ENCODE peak calls at places on chromosomes 7 and 10, in four cellular contexts. T, R, J and I are unnamed samples.

GRCh38 chr7:2521952-2522591 is 2.5 kb downstream of the LFNG start:
- DNase-seq in T (peak; percentile 72), R (peak; percentile 85), J (peak; percentile 56), I (peak; percentile 52)

GRCh38 chr10:93386496-93387369 is 95.4 kb downstream of the MYOF start:
- DNase-seq in T (no peak), R (peak; percentile 59), J (no peak), I (no peak)

GRCh38 chr7:50197547-50197946 is 104.5 kb upstream of the ZPBP start:
- DNase-seq in T (no peak), R (peak; percentile 74), J (no peak), I (no peak)

GRCh38 chr7:133941496-133941895 is 185.6 kb upstream of the LRGUK start:
- DNase-seq in T (no peak), R (no peak), J (no peak), I (no peak)

GRCh38 chr7:157662110-157662791 is 325.4 kb downstream of the DNAJB6 start:
- DNase-seq in T (no peak), R (peak; percentile 63), J (no peak), I (no peak)

GRCh38 chr7:124856299-124856888 is 73.2 kb downstream of the POT1 start:
- DNase-seq in T (no peak), R (no peak), J (no peak), I (no peak)

GRCh38 chr10:22253578-22253882 is 35.7 kb upstream of the EBLN1 start:
- DNase-seq in T (peak; percentile 35), R (peak; percentile 92), J (peak; percentile 61), I (no peak)

GRCh38 chr10:58508316-58508715 is 4.4 kb upstream of the BICC1 start:
- DNase-seq in T (no peak), R (no peak), J (no peak), I (no peak)

GRCh38 chr7:584122-584465 is 64.4 kb upstream of the PDGFA start:
- DNase-seq in T (peak; percentile 44), R (no peak), J (no peak), I (no peak)

GRCh38 chr7:101618916-101619315 is 10.2 kb downstream of the MYL10 start:
- DNase-seq in T (no peak), R (peak; percentile 58), J (no peak), I (no peak)

GRCh38 chr10:91251430-91252056 is 31.1 kb downstream of the PCGF5 start:
- DNase-seq in T (peak; percentile 52), R (no peak), J (peak; percentile 45), I (no peak)

GRCh38 chr10:17088118-17088806 is 41.3 kb downstream of the CUBN start:
- DNase-seq in T (no peak), R (no peak), J (no peak), I (no peak)

GRCh38 chr7:30688718-30689221 is 6.5 kb upstream of the CRHR2 start:
- DNase-seq in T (peak; percentile 14), R (no peak), J (peak; percentile 18), I (peak; percentile 78)

GRCh38 chr10:308572-309085 is 173.4 kb downstream of the ZMYND11 start:
- DNase-seq in T (peak; percentile 20), R (peak; percentile 65), J (no peak), I (peak; percentile 88)

GRCh38 chr10:67492317-67493019 is 203.5 kb downstream of the CTNNA3 start:
- DNase-seq in T (no peak), R (no peak), J (no peak), I (no peak)

GRCh38 chr10:63547628-63548356 is 26.6 kb downstream of the REEP3 start:
- DNase-seq in T (no peak), R (no peak), J (peak; percentile 17), I (no peak)

GRCh38 chr7:23712368-23713284 is 2.6 kb downstream of the STK31 start:
- DNase-seq in T (no peak), R (no peak), J (no peak), I (no peak)

GRCh38 chr7:81285142-81285871 is 366.5 kb upstream of the SEMA3C start:
- DNase-seq in T (no peak), R (no peak), J (no peak), I (no peak)

GRCh38 chr7:30510124-30511074 is 5.8 kb upstream of the GGCT start:
- DNase-seq in T (peak; percentile 28), R (no peak), J (no peak), I (peak; percentile 37)

GRCh38 chr7:24708244-24708643 is 49.0 kb downstream of the GSDME start:
- DNase-seq in T (no peak), R (no peak), J (no peak), I (no peak)

GRCh38 chr10:81018898-81019890 is 481.5 kb downstream of the SH2D4B start:
- DNase-seq in T (no peak), R (no peak), J (peak; percentile 4), I (no peak)

GRCh38 chr10:76717141-76717540 is 920.5 kb downstream of the KCNMA1 start:
- DNase-seq in T (no peak), R (no peak), J (no peak), I (no peak)

GRCh38 chr10:93436577-93436976 is 45.6 kb downstream of the MYOF start:
- DNase-seq in T (peak; percentile 31), R (no peak), J (peak; percentile 70), I (no peak)

GRCh38 chr10:51743146-51743545 is 43.8 kb upstream of the CSTF2T start:
- DNase-seq in T (no peak), R (no peak), J (no peak), I (no peak)

GRCh38 chr7:6271694-6272371 is 591 bp downstream of the CYTH3 start:
- DNase-seq in T (peak; percentile 28), R (peak; percentile 89), J (peak; percentile 46), I (peak; percentile 34)
- H3K27ac ChIP-seq in T (peak overlapping the region; percentile 80), R (peak overlapping the region; percentile 78), J (peak overlapping the region; percentile 84), I (no peak overlapping the region)

GRCh38 chr7:94420321-94420720 is 25.6 kb downstream of the COL1A2 start:
- DNase-seq in T (no peak), R (no peak), J (no peak), I (no peak)
- H3K36me3 ChIP-seq in T (no peaks in the 10 kb centered on the region), R (no peaks in the 10 kb centered on the region), J (peaks cover 88% of the 10 kb centered on the region), I (no peaks in the 10 kb centered on the region)

GRCh38 chr7:106562711-106563366 is 98.1 kb downstream of the CCDC71L start:
- DNase-seq in T (no peak), R (no peak), J (no peak), I (no peak)
- H3K27ac ChIP-seq in T (no peak overlapping the region), R (no peak overlapping the region), J (no peak overlapping the region), I (no peak overlapping the region)

GRCh38 chr10:7329219-7329618 is 81.6 kb downstream of the SFMBT2 start:
- DNase-seq in T (peak; percentile 7), R (no peak), J (no peak), I (no peak)
- H3K36me3 ChIP-seq in T (no peaks in the 10 kb centered on the region), R (no peaks in the 10 kb centered on the region), J (peaks cover 3% of the 10 kb centered on the region), I (no peaks in the 10 kb centered on the region)